ENCODE peak calls at places on chromosome 6, in four cellular contexts. L, K, B and M are unnamed samples.

GRCh38 chr6:113858067-113858604 is 991 bp downstream of the MARCKS start:
- DNase-seq in B (peak), L (no peak), K (no peak), M (peak)

GRCh38 chr6:134081506-134081905 is 29.1 kb upstream of the SLC2A12 start:
- DNase-seq in K (no peak), L (no peak), B (no peak), M (no peak)

GRCh38 chr6:89260310-89260709 is 43.2 kb upstream of the GABRR1 start:
- DNase-seq in B (no peak), L (no peak), K (peak), M (no peak)

GRCh38 chr6:33417127-33417902 is 592 bp downstream of the CUTA start:
- DNase-seq in B (no peak), K (no peak), L (no peak), M (no peak)

GRCh38 chr6:44223471-44224153 is at the start of gene SLC29A1:
- DNase-seq in B (peak), L (peak), K (peak), M (peak)

GRCh38 chr6:95593025-95593424 is 15.7 kb downstream of the MANEA start:
- DNase-seq in L (no peak), K (no peak), B (no peak), M (no peak)

GRCh38 chr6:133241088-133241900 is at the start of gene EYA4:
- DNase-seq in L (no peak), B (peak), K (no peak), M (peak)

GRCh38 chr6:131937703-131938631 is 13.2 kb downstream of the CCN2 start:
- DNase-seq in K (no peak), L (no peak), B (no peak), M (no peak)

GRCh38 chr6:29841030-29841429 is 13.4 kb downstream of the HLA-G start:
- DNase-seq in K (no peak), L (no peak), B (no peak), M (no peak)

GRCh38 chr6:144334150-144334708 is 49.1 kb downstream of the UTRN start:
- DNase-seq in K (peak), B (no peak), L (peak), M (no peak)

GRCh38 chr6:52098649-52099184 is 11.3 kb upstream of the PKHD1 start:
- DNase-seq in B (no peak), K (peak), L (no peak), M (no peak)

GRCh38 chr6:110687326-110687725 is 127.9 kb downstream of the CDK19 start:
- DNase-seq in B (no peak), K (no peak), L (no peak), M (no peak)